ENCODE peak calls at places on chromosome 16, in seven cellular contexts. D is foreskin keratinocyte; M is stimulated activated CD4-positive, alpha-beta T cell treated with anti-CD3 and anti-CD28 coated beads, Interleukin-2, amount 100 ng/mL, for 4 hours; I is GM19239; S is C1 segment of cervical spinal cord; Z is fibroblast of lung; U is pancreas. V is an unnamed sample.

GRCh38 chr16:1184980-1185379 is 32.1 kb downstream of the CACNA1H start:
- DNase-seq in D (no peak), U (no peak), I (no peak), Z (no peak), M (no peak), S (no peak), V (no peak)

GRCh38 chr16:83098536-83098935 is 471.8 kb downstream of the CDH13 start:
- DNase-seq in I (no peak), S (no peak), M (no peak), U (no peak), Z (no peak), D (no peak), V (no peak)

GRCh38 chr16:58843675-58844074 is 109.6 kb upstream of the GOT2 start:
- DNase-seq in Z (peak), I (no peak), U (no peak), D (peak), M (no peak), S (no peak), V (peak)

GRCh38 chr16:77896357-77896972 is 108.1 kb downstream of the VAT1L start:
- DNase-seq in S (no peak), Z (peak), I (no peak), U (no peak), D (no peak), M (no peak), V (no peak)

GRCh38 chr16:2032285-2033056 is 5.8 kb downstream of the NHERF2 start:
- DNase-seq in D (no peak), S (peak), U (peak), I (no peak), M (no peak), Z (no peak), V (peak)

GRCh38 chr16:53084141-53084541 is 29.4 kb downstream of the CHD9 start:
- DNase-seq in M (no peak), S (no peak), D (peak), I (no peak), Z (no peak), U (no peak), V (no peak)

GRCh38 chr16:86899757-86900156 is 321.4 kb downstream of the FOXL1 start:
- DNase-seq in Z (peak), I (no peak), D (peak), U (no peak), M (no peak), S (no peak), V (no peak)

GRCh38 chr16:30567991-30568638 is 3.4 kb downstream of the ZNF688 start:
- DNase-seq in I (no peak), S (no peak), Z (peak), U (no peak), M (peak), D (peak), V (no peak)

GRCh38 chr16:52912565-52913173 is 140.0 kb downstream of the CHD9NB start:
- DNase-seq in S (peak), D (peak), M (no peak), I (peak), U (peak), Z (peak), V (peak)

GRCh38 chr16:75702247-75702646 is 986 bp upstream of the DUXB start:
- DNase-seq in M (no peak), D (peak), S (no peak), U (no peak), I (no peak), Z (no peak), V (no peak)

GRCh38 chr16:2425008-2425518 is 4.2 kb upstream of the CCNF start:
- DNase-seq in M (no peak), S (no peak), Z (no peak), U (no peak), I (no peak), D (no peak), V (peak)

GRCh38 chr16:48596326-48596725 is 13.7 kb downstream of the N4BP1 start:
- DNase-seq in I (no peak), D (no peak), S (no peak), Z (no peak), U (no peak), M (no peak), V (no peak)

GRCh38 chr16:30027588-30028437 is 3.3 kb downstream of the TLCD3B start:
- DNase-seq in S (no peak), I (no peak), U (no peak), Z (no peak), D (no peak), M (no peak), V (no peak)

GRCh38 chr16:3756113-3756512 is 38.8 kb upstream of the TRAP1 start:
- DNase-seq in D (no peak), U (no peak), Z (no peak), S (no peak), M (no peak), I (no peak), V (no peak)

GRCh38 chr16:83720981-83721380 is 86.8 kb upstream of the HSBP1 start:
- DNase-seq in I (no peak), U (no peak), Z (no peak), M (no peak), D (no peak), S (no peak), V (no peak)

GRCh38 chr16:81261049-81261648 is 22.7 kb downstream of the BCO1 start:
- DNase-seq in M (no peak), Z (no peak), S (no peak), U (no peak), D (no peak), I (peak), V (no peak)

GRCh38 chr16:74216319-74216718 is 80.3 kb upstream of the PSMD7 start:
- DNase-seq in S (no peak), U (no peak), D (peak), I (no peak), M (no peak), Z (peak), V (no peak)

GRCh38 chr16:58201163-58201562 is 3.3 kb upstream of the CSNK2A2 start:
- DNase-seq in D (no peak), U (no peak), I (no peak), M (no peak), S (no peak), Z (no peak), V (no peak)

GRCh38 chr16:1859650-1860049 is 12.3 kb downstream of the MEIOB start:
- DNase-seq in U (no peak), M (no peak), S (no peak), I (no peak), Z (no peak), D (no peak), V (no peak)

GRCh38 chr16:85398688-85399582 is 214.2 kb upstream of the GSE1 start:
- DNase-seq in M (no peak), U (no peak), I (no peak), S (no peak), Z (no peak), D (no peak), V (no peak)

GRCh38 chr16:75742424-75743047 is 16.2 kb upstream of the CPHXL start:
- DNase-seq in D (no peak), U (no peak), S (no peak), M (no peak), I (no peak), Z (peak), V (no peak)

GRCh38 chr16:57757326-57757786 is 21.8 kb downstream of the KATNB1 start:
- DNase-seq in M (peak), D (peak), S (peak), Z (peak), I (peak), U (peak), V (peak)

GRCh38 chr16:22813223-22813945 is 578 bp upstream of the HS3ST2 start:
- DNase-seq in I (peak), S (no peak), Z (peak), D (peak), U (peak), M (no peak), V (peak)

GRCh38 chr16:79618712-79619050 is 18.1 kb upstream of the MAF start:
- DNase-seq in I (no peak), M (no peak), U (no peak), Z (no peak), S (no peak), D (no peak), V (no peak)

GRCh38 chr16:27786221-27786848 is 236.4 kb downstream of the KATNIP start:
- DNase-seq in M (no peak), I (no peak), U (no peak), D (no peak), S (no peak), Z (no peak), V (no peak)